ENCODE peak calls at places on chromosomes 13 and 19, in four cellular contexts. R is uterus, E is thoracic aorta, K is mucosa of descending colon. Y is an unnamed sample.

GRCh38 chr19:20565321-20566018 is at the start of gene ZNF737:
- DNase-seq in K (peak; percentile 93), E (peak; percentile 88), R (peak; percentile 96), Y (peak; percentile 98)

GRCh38 chr13:113219311-113219940 is 10.0 kb downstream of the CUL4A start:
- DNase-seq in K (no peak), R (no peak), E (no peak), Y (no peak)

GRCh38 chr19:48685583-48685982 is 10.2 kb upstream of the FUT2 start:
- DNase-seq in K (no peak), R (no peak), E (no peak), Y (no peak)

GRCh38 chr13:46267166-46267565 is 55.4 kb downstream of the LRRC63 start:
- DNase-seq in R (no peak), K (no peak), E (no peak), Y (no peak)

GRCh38 chr19:39969681-39970423 is 1.1 kb upstream of the PSMC4 start:
- DNase-seq in R (no peak), K (no peak), E (no peak), Y (no peak)

GRCh38 chr13:71643466-71643865 is 223.5 kb downstream of the DACH1 start:
- DNase-seq in E (no peak), K (no peak), R (no peak), Y (no peak)

GRCh38 chr19:850221-850978 is 1.7 kb upstream of the ELANE start:
- DNase-seq in K (peak; percentile 86), R (peak; percentile 88), E (peak; percentile 61), Y (peak; percentile 96)

GRCh38 chr19:54252243-54252642 is 4.8 kb downstream of the LILRB5 start:
- DNase-seq in E (no peak), K (no peak), R (no peak), Y (no peak)

GRCh38 chr19:12983561-12984142 is 11.6 kb upstream of the NFIX start:
- DNase-seq in E (no peak), K (peak; percentile 83), R (peak; percentile 72), Y (peak; percentile 64)

GRCh38 chr19:19595171-19595701 is 23.3 kb downstream of the PBX4 start:
- DNase-seq in R (no peak), K (no peak), E (no peak), Y (no peak)

GRCh38 chr13:30880151-30880551 is 25.9 kb upstream of the MEDAG start:
- DNase-seq in R (no peak), K (no peak), E (no peak), Y (no peak)

GRCh38 chr13:64551755-64552154 is 2678.4 kb downstream of the PCDH9 start:
- DNase-seq in K (no peak), E (no peak), R (no peak), Y (no peak)

GRCh38 chr13:20128459-20128927 is 32.4 kb downstream of the GJA3 start:
- DNase-seq in R (no peak), K (no peak), E (no peak), Y (no peak)

GRCh38 chr19:53808710-53809125 is 15.4 kb downstream of the NLRP12 start:
- DNase-seq in R (no peak), K (no peak), E (no peak), Y (no peak)

GRCh38 chr19:4015705-4016402 is 8.3 kb downstream of the PIAS4 start:
- DNase-seq in E (no peak), K (no peak), R (peak; percentile 43), Y (no peak)

GRCh38 chr19:54011507-54012211 is 20.2 kb downstream of the CACNG6 start:
- DNase-seq in R (no peak), K (no peak), E (no peak), Y (no peak)

GRCh38 chr13:113032291-113032690 is 63.3 kb downstream of the MCF2L start:
- DNase-seq in K (no peak), E (no peak), R (no peak), Y (no peak)

GRCh38 chr13:114282143-114282685 is 813 bp downstream of the UPF3A start:
- DNase-seq in K (peak; percentile 71), R (no peak), E (no peak), Y (peak; percentile 29)

GRCh38 chr13:22866221-22866620 is 314.6 kb upstream of the SGCG start:
- DNase-seq in R (no peak), E (no peak), K (no peak), Y (no peak)

GRCh38 chr13:46354143-46355087 is 32.6 kb downstream of the RUBCNL start:
- DNase-seq in E (no peak), R (no peak), K (no peak), Y (no peak)

GRCh38 chr19:52722062-52723005 is 12.5 kb downstream of the ZNF611 start:
- DNase-seq in R (no peak), E (no peak), K (no peak), Y (no peak)

GRCh38 chr19:39518458-39518857 is 3.5 kb downstream of the SELENOV start:
- DNase-seq in R (no peak), K (no peak), E (no peak), Y (no peak)

GRCh38 chr13:37476874-37477273 is 121.7 kb downstream of the POSTN start:
- DNase-seq in R (no peak), E (no peak), K (no peak), Y (no peak)

GRCh38 chr13:78572459-78572858 is 30.9 kb downstream of the POU4F1 start:
- DNase-seq in K (no peak), E (no peak), R (no peak), Y (no peak)
- H3K4me1 ChIP-seq in K (no peaks in the 10 kb centered on the region), E (no peaks in the 10 kb centered on the region), R (no peaks in the 10 kb centered on the region), Y (no peaks in the 10 kb centered on the region)

DNA sequence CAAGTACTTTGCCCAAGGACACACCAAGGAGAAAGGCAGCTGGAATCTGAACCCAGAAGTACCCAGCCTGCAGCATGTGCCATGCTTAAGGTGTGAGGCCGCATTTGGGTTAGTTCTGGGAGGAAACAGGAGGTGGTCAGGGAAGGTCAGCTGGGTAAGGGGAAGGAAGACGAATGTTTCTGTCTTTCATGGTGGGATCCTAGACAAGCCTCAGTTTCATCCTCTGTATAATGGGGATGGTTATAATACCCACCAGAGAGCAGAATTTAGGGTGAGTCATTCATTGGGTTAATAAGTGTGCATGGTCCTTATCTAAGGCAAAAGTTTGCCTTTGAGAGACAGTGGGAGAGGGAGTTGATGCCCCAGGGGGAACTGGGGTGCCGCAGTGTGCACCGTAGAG is 3.6 kb downstream of the CCDC61 start:
- DNase-seq in E (no peak), R (no peak), K (no peak), Y (no peak)
- H3K4me1 ChIP-seq in E (peaks cover 28% of the 10 kb centered on the region), R (no peaks in the 10 kb centered on the region), K (peaks cover 17% of the 10 kb centered on the region), Y (peaks cover 20% of the 10 kb centered on the region)

DNA sequence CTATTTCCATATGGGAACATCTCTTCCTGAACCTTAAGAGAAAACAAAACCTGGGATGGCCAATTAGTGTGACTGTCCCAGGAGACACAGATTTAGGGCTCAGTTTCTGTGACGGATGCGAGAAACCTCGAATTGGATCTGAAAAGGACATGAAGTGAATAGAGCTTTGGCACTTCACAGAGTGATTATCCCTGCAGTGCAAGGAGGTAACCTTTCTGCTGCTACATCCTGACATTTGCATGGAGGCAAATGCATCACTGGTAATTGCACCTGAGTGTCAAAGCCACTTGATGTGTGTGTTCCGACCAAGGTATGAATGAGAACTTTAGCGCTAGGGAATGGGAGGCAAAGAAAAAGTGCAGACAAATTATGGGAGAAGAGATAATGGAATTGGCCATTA is 442.3 kb upstream of the KLF12 start:
- DNase-seq in K (no peak), R (no peak), E (no peak), Y (no peak)
- H3K4me1 ChIP-seq in K (no peaks in the 10 kb centered on the region), R (no peaks in the 10 kb centered on the region), E (peaks cover 17% of the 10 kb centered on the region), Y (no peaks in the 10 kb centered on the region)

GRCh38 chr19:42129399-42130253 is 2.6 kb downstream of the POU2F2 start:
- DNase-seq in R (no peak), K (peak; percentile 82), E (no peak), Y (peak; percentile 69)
- H3K4me1 ChIP-seq in R (no peaks in the 10 kb centered on the region), K (peaks cover 4% of the 10 kb centered on the region), E (peaks cover 15% of the 10 kb centered on the region), Y (peaks cover 14% of the 10 kb centered on the region)

DNA sequence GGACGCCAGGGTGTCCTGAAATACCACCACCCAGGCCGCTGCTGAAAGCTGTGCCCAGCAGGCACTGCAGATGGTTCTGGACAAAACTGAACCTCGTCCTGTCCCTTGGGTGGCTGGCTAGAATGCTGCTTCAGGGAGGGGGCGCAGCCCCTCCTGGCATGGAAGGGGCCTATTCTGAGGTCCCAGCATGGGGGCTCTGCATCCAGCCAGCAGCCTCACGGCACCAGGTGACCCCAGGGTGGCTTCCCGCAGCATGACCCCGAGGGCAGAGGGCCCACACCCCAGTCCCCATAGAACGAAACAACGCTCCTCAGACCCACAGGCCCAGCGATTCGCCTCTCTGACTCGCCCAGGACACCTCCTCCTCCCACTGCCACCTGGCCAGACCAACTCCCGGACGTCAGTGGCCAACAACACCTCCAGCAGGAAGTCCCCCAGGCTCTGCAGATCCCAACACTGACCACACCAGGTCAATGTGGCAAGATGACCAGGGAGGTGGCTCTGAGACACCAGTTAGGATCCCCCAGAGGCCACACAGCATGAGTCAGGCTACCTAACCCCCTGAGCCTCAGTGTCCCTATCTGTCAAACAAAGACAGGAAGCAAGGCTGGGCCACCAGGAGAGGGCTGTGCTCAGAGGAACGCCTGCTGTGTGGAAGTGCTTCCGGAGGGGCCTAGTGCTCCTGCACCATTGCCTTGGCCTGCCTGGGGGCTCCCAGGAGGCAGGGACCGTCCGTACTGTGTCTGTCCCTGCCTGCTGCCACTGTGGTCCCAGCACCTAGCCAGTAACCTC is 6.1 kb downstream of the MKNK2 start:
- DNase-seq in E (no peak), R (no peak), K (peak; percentile 56), Y (no peak)
- H3K4me1 ChIP-seq in E (peaks cover 88% of the 10 kb centered on the region), R (peaks cover 6% of the 10 kb centered on the region), K (peaks cover 74% of the 10 kb centered on the region), Y (peaks cover 79% of the 10 kb centered on the region)

DNA sequence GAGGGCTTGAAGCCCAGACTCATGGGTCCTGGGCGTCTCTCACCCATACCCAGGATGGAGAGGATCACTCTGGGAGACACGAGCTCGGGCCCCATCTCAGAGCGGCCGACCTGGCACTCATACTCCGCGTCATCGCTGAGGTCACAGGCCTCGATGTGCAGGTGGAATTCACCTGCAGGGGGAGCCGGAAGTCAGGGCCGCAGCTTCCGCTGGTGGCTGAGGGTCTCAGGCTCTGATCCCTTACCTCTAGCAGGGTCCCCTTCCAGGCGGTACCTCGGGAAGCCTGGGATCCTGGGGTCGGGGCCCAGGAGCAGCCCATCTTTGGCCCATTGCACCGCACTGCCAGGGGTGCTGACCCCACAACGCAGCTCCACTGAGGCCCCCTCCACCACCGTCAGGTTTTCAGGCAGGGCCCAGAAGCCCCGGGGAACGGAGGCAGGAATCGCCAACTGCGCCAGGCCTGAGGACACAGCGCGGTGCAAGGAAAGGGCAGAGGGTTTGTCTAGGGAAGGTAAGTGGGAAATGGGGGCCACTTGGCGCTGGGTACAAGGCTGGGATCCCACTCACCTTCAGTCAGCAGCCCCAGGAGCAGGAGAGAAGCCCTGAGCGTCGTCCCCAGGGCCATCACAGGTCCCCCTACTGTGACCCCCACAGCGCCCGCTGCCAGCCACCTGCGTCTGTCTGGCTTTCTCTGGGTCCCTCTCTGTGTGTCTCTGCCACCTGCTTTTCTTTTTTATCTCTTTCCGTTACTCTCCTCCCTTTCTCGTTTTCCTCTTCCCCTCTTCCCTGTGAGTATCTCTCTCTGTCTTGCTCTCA is 883 bp downstream of the NPHS1 start:
- DNase-seq in R (no peak), E (no peak), K (no peak), Y (no peak)
- H3K4me1 ChIP-seq in R (no peaks in the 10 kb centered on the region), E (peaks cover 6% of the 10 kb centered on the region), K (no peaks in the 10 kb centered on the region), Y (peaks cover 2% of the 10 kb centered on the region)

Y was measured in tibial artery.